ENCODE peak calls at places on chromosomes 7 and 10, in eight cellular contexts. R, K, O, V, B, N, S and Q are unnamed samples.

GRCh38 chr10:121540773-121541395 is 57.4 kb downstream of the FGFR2 start:
- DNase-seq in O (no peak), R (no peak), N (no peak), S (no peak), K (no peak), V (no peak), B (no peak), Q (no peak)

GRCh38 chr7:51310131-51310583 is 6.5 kb downstream of the COBL start:
- DNase-seq in B (no peak), S (no peak), N (no peak), V (no peak), R (no peak), O (no peak), K (no peak), Q (no peak)

GRCh38 chr10:77297370-77297692 is 340.3 kb downstream of the KCNMA1 start:
- DNase-seq in S (no peak), O (no peak), R (no peak), V (no peak), B (peak; percentile 52), N (no peak), K (no peak), Q (no peak)

GRCh38 chr10:119834188-119834587 is 38.5 kb downstream of the MCMBP start:
- DNase-seq in R (no peak), B (no peak), K (no peak), O (no peak), N (no peak), S (no peak), V (no peak), Q (no peak)

GRCh38 chr10:122861724-122862161 is 16.1 kb upstream of the CUZD1 start:
- DNase-seq in B (peak; percentile 60), K (no peak), V (no peak), R (no peak), O (no peak), S (no peak), N (no peak), Q (no peak)

GRCh38 chr7:100247152-100247757 is 27.5 kb downstream of the PVRIG start:
- DNase-seq in K (no peak), V (no peak), O (no peak), S (no peak), B (peak; percentile 15), N (no peak), R (no peak), Q (no peak)

GRCh38 chr7:134726581-134726980 is 52.9 kb upstream of the CALD1 start:
- DNase-seq in N (no peak), S (no peak), R (no peak), O (no peak), B (peak; percentile 74), V (no peak), K (no peak), Q (no peak)

GRCh38 chr10:124653811-124654651 is 90.1 kb downstream of the FAM53B start:
- DNase-seq in B (no peak), K (no peak), N (no peak), O (no peak), S (no peak), R (no peak), V (no peak), Q (no peak)

GRCh38 chr10:5560844-5561703 is 36.3 kb downstream of the CALML3 start:
- DNase-seq in N (no peak), B (no peak), V (no peak), O (no peak), S (no peak), R (no peak), K (no peak), Q (peak; percentile 41)